ENCODE peak calls at places on chromosomes 4 and X, in four cellular contexts. Q is mesendoderm, S is epithelial cell of esophagus, W is NCI-H2107. B is an unnamed sample.

GRCh38 chr4:1193206-1194027 is 21.0 kb upstream of the SPON2 start:
- DNase-seq in Q (no peak), W (no peak), S (no peak), B (no peak)

GRCh38 chrX:14712096-14712495 is 160.8 kb downstream of the FANCB start:
- DNase-seq in S (no peak), W (no peak), Q (peak), B (no peak)

GRCh38 chr4:112082954-112083586 is 62.2 kb upstream of the FAM241A start:
- DNase-seq in S (peak), Q (no peak), W (no peak), B (peak)

GRCh38 chr4:31043382-31044062 is 323.4 kb downstream of the PCDH7 start:
- DNase-seq in Q (peak), S (no peak), W (no peak), B (no peak)

GRCh38 chrX:154121961-154122360 is 22.1 kb upstream of the OPN1LW start:
- DNase-seq in S (peak), W (no peak), Q (no peak), B (no peak)

GRCh38 chr4:179709961-179710624 is 2267.9 kb upstream of the AGA start:
- DNase-seq in W (peak), Q (peak), S (no peak), B (no peak)

GRCh38 chrX:19875051-19875432 is 12.4 kb downstream of the SH3KBP1 start:
- DNase-seq in W (no peak), S (no peak), Q (peak), B (peak)

GRCh38 chrX:41781500-41781899 is 57.5 kb downstream of the GPR82 start:
- DNase-seq in S (peak), Q (peak), W (peak), B (peak)

GRCh38 chr4:184938871-184939270 is 79.4 kb upstream of the HELT start:
- DNase-seq in S (no peak), W (no peak), Q (no peak), B (no peak)